ENCODE peak calls at places on chromosome 14, in eight cellular contexts. K is Peyer's patch, X is uterus, H is body of pancreas, F is A549, V is tibial nerve, S is H1, C is HCT116. U is an unnamed sample.

GRCh38 chr14:63470877-63471565 is 72.2 kb downstream of the PPP2R5E start:
- DNase-seq in H (no peak), C (peak), K (no peak), V (no peak), S (no peak), F (peak), X (no peak), U (no peak)

GRCh38 chr14:100074431-100075100 is 9.3 kb downstream of the EVL start:
- DNase-seq in C (no peak), V (no peak), S (no peak), X (no peak), H (no peak), K (no peak), F (no peak), U (no peak)

GRCh38 chr14:89013698-89014569 is 189.5 kb downstream of the TTC8 start:
- DNase-seq in X (no peak), H (no peak), S (no peak), V (no peak), C (no peak), K (no peak), F (no peak), U (no peak)

GRCh38 chr14:60310086-60310684 is 61.2 kb downstream of the PPM1A start:
- DNase-seq in C (no peak), F (no peak), K (no peak), X (no peak), H (no peak), S (no peak), V (no peak), U (no peak)

GRCh38 chr14:30854492-30854891 is 19.9 kb upstream of the COCH start:
- DNase-seq in F (no peak), H (no peak), S (no peak), C (no peak), V (no peak), K (no peak), X (no peak), U (no peak)

GRCh38 chr14:73263606-73264005 is 26.3 kb downstream of the PAPLN start:
- DNase-seq in S (no peak), X (no peak), V (no peak), F (no peak), C (no peak), K (no peak), H (no peak), U (no peak)

GRCh38 chr14:93027810-93028723 is 87.7 kb downstream of the ITPK1 start:
- DNase-seq in F (no peak), H (peak), S (no peak), V (no peak), C (no peak), X (no peak), K (no peak), U (no peak)

GRCh38 chr14:33081259-33081658 is 142.6 kb downstream of the NPAS3 start:
- DNase-seq in S (no peak), K (no peak), V (no peak), H (no peak), F (no peak), C (no peak), X (no peak), U (no peak)

GRCh38 chr14:68464716-68465115 is 328.2 kb downstream of the ZFP36L1 start:
- DNase-seq in K (no peak), X (no peak), H (no peak), V (no peak), F (peak), C (peak), S (no peak), U (no peak)

GRCh38 chr14:46887144-46887543 is 235.6 kb upstream of the RPL10L start:
- DNase-seq in F (no peak), H (no peak), V (no peak), X (no peak), K (no peak), S (no peak), C (no peak), U (no peak)

GRCh38 chr14:65065719-65066118 is 36.6 kb downstream of the MAX start:
- DNase-seq in F (no peak), K (no peak), V (no peak), C (no peak), H (no peak), S (no peak), X (no peak), U (no peak)

GRCh38 chr14:100011568-100012325 is 53.5 kb upstream of the EVL start:
- DNase-seq in H (no peak), V (no peak), S (no peak), F (no peak), X (no peak), C (no peak), K (no peak), U (no peak)

GRCh38 chr14:96881713-96882112 is 84.5 kb downstream of the VRK1 start:
- DNase-seq in X (no peak), S (no peak), V (no peak), C (no peak), H (no peak), K (no peak), F (no peak), U (no peak)

GRCh38 chr14:78092040-78092439 is 78.1 kb upstream of the NRXN3 start:
- DNase-seq in V (no peak), F (no peak), X (no peak), C (no peak), K (no peak), H (no peak), S (no peak), U (no peak)

DNA sequence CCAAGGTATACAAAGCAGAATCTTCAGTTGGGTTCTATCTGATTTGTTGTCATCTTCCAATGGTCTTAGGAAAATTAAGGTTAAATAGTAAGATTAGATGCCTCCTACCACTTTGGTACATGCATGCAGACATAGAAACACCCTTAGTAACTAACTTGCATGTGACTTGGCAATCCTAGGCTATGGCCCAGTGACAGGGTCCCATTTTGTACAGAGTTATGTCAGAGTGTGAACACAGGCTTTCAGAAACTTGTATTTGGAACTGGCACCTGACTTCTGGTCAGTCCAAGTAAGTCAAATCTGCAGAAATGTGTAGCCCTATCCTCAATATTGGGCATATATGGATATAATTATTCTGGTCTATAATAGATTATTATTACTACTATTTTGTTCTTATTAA is 53.1 kb downstream of the DAD1 start:
- DNase-seq in K (no peak), F (no peak), X (no peak), V (no peak), C (no peak), H (no peak), S (no peak), U (no peak)
- TF ChIP-seq POLR2A in K (no peak), F (no peak), X (no peak), V (no peak), C (no peak), H (no peak), S (no peak), U (no peak)

DNA sequence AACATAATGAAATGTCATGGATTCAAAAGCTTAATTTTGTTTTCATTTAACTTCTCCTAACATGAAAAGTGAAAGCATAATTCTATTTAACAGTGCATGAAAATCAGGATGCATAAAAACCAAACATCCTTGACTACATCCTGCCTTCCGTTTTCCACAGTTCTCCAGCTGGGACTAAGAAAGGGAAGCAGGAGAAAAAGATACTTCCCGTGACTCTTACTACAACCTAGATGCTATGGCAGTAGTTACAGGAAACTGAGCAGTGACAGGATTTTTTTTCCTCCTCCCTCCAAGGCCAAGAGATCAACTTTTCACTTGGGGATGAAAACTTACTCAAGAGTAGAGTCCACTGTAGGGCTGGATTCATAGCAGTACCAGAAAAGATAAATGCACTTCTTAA is 2.6 kb downstream of the EXOC5 start:
- DNase-seq in C (no peak), S (no peak), K (no peak), V (no peak), X (no peak), F (no peak), H (no peak), U (no peak)
- H3K4me3 ChIP-seq in C (no peak), S (peak), K (no peak), V (no peak), X (no peak), F (no peak), H (no peak), U (no peak)

GRCh38 chr14:103522028-103522581 is 525 bp downstream of the CKB start:
- DNase-seq in C (no peak), X (peak), H (peak), F (no peak), V (no peak), K (no peak), S (peak), U (peak)

GRCh38 chr14:103522649-103523582 is at the start of gene CKB:
- DNase-seq in C (no peak), F (peak), S (peak), X (peak), K (peak), H (peak), V (no peak), U (peak)

GRCh38 chr14:103523583-103523969 is 946 bp upstream of the CKB start:
- DNase-seq in S (no peak), V (no peak), K (no peak), F (no peak), C (no peak), H (no peak), X (no peak), U (no peak)

GRCh38 chr14:103526247-103526913 is 2.6 kb upstream of the TRMT61A start:
- DNase-seq in X (no peak), K (no peak), S (no peak), F (no peak), C (no peak), V (no peak), H (no peak), U (no peak)

GRCh38 chr14:103524002-103524785 is 1.6 kb upstream of the CKB start:
- DNase-seq in S (no peak), C (no peak), V (no peak), K (no peak), X (no peak), F (no peak), H (peak), U (peak)
- TF ChIP-seq CTCF in S (no peak), C (peak), V (no peak), K (no peak), X (no peak), F (peak), H (no peak), U (no peak)

DNA sequence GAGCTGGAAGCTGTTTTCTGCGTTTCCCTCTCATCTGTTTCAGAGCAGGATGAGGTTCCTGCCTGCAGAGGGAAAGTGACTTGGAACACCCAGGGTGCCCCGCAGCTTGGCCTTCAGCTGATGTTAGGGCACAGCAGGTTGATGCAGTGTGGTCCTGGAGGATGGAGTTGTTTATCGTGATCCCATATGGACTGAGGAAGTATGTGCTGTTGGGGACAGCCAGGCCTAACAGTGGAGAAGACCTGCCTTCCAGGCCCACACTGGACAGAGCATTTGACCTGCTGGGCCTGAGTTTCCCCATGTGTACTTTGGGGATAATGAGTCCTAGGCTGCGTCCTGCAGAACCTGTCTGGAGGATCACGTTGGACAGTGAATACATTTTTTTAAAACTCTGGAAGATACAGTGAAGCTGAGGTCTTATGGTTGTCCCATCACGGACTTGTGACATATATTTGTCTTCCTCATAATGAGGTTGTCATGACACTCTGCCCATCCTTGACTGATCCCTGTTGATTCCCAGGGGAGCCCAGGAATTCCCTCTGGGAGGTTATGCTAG is 12.8 kb downstream of the SERPINA1 start:
- DNase-seq in X (no peak), V (no peak), S (no peak), F (no peak), H (no peak), C (no peak), K (no peak), U (no peak)
- TF ChIP-seq POLR2A in X (no peak), V (no peak), S (no peak), F (no peak), H (no peak), C (no peak), K (no peak), U (no peak)

DNA sequence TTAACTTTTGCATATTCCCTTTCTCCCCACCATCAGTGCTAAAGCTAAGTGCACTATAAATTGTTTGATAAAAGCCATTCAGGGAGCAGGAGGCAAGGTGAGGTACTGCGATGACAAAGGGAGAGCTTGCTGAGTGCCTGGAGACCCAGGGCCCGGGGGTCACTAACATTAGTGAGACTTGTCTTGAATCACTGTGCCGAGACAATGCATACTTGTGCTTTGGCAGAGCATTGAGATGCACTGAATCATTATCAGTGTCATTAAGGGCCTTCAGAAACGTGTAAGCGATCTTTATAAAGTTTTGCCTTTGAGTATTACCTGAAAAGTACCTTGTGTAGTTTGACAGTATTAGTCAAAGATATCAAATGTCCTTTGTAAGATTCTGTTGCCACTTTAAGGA is 447.5 kb downstream of the PCNX1 start:
- DNase-seq in K (no peak), F (no peak), V (no peak), H (no peak), C (no peak), X (no peak), S (no peak), U (no peak)
- H3K4me3 ChIP-seq in K (no peak), F (no peak), V (no peak), H (no peak), C (no peak), X (no peak), S (no peak), U (no peak)